ENCODE peak calls at places on chromosomes 12 and 14, in five cellular contexts. D is GM12878, V is HepG2, A is SK-N-SH, M is H1. W is an unnamed sample.

GRCh38 chr14:22976620-22977433 is 5.5 kb downstream of the AJUBA start:
- DNase-seq in D (no peak), V (peak; percentile 99), A (no peak), M (no peak), W (peak; percentile 50)

GRCh38 chr12:65603428-65604351 is 220.6 kb upstream of the HMGA2 start:
- DNase-seq in D (no peak), V (no peak), A (no peak), M (no peak), W (no peak)

GRCh38 chr14:77458249-77458950 is 507 bp downstream of the AHSA1 start:
- DNase-seq in D (no peak), V (peak; percentile 40), A (peak; percentile 59), M (no peak), W (no peak)

GRCh38 chr14:99673328-99674063 is 10.6 kb upstream of the CYP46A1 start:
- DNase-seq in D (no peak), V (no peak), A (no peak), M (no peak), W (no peak)

GRCh38 chr12:130104596-130105253 is 57.5 kb upstream of the FZD10 start:
- DNase-seq in D (no peak), V (no peak), A (peak; percentile 73), M (no peak), W (no peak)

GRCh38 chr12:60279224-60279623 is 683.4 kb downstream of the SLC16A7 start:
- DNase-seq in D (no peak), V (no peak), A (no peak), M (no peak), W (no peak)

GRCh38 chr12:15698377-15698867 is 90.8 kb downstream of the EPS8 start:
- DNase-seq in D (no peak), V (no peak), A (no peak), M (no peak), W (no peak)

GRCh38 chr12:55929306-55929791 is 1.6 kb upstream of the DGKA start:
- DNase-seq in D (peak; percentile 70), V (no peak), A (no peak), M (no peak), W (peak; percentile 68)

GRCh38 chr14:94173471-94173884 is 644 bp upstream of the PPP4R4 start:
- DNase-seq in D (no peak), V (no peak), A (no peak), M (no peak), W (no peak)

GRCh38 chr14:99862111-99862510 is 68.9 kb downstream of the EML1 start:
- DNase-seq in D (no peak), V (no peak), A (no peak), M (no peak), W (no peak)

GRCh38 chr12:106274575-106275081 is 26.8 kb upstream of the CKAP4 start:
- DNase-seq in D (no peak), V (peak; percentile 87), A (no peak), M (no peak), W (no peak)

GRCh38 chr12:61362037-61362436 is 898.2 kb upstream of the USP15 start:
- DNase-seq in D (no peak), V (no peak), A (no peak), M (no peak), W (no peak)

GRCh38 chr12:92020983-92021664 is 124.5 kb downstream of the BTG1 start:
- DNase-seq in D (no peak), V (no peak), A (no peak), M (no peak), W (no peak)

GRCh38 chr12:98399532-98399931 is 115.9 kb upstream of the TMPO start:
- DNase-seq in D (no peak), V (peak; percentile 43), A (no peak), M (peak; percentile 36), W (peak; percentile 25)

GRCh38 chr12:76784600-76785051 is 20.7 kb downstream of the ZDHHC17 start:
- DNase-seq in D (no peak), V (no peak), A (no peak), M (no peak), W (no peak)

GRCh38 chr12:117367006-117367638 is 5.7 kb upstream of the NOS1 start:
- DNase-seq in D (peak; percentile 12), V (peak; percentile 63), A (peak; percentile 76), M (peak; percentile 66), W (peak; percentile 28)

GRCh38 chr14:63308723-63309317 is 9.9 kb downstream of the GPHB5 start:
- DNase-seq in D (no peak), V (peak; percentile 40), A (peak; percentile 12), M (peak; percentile 23), W (no peak)

GRCh38 chr12:108835860-108836634 is 21.3 kb downstream of the SSH1 start:
- DNase-seq in D (no peak), V (no peak), A (no peak), M (no peak), W (no peak)

GRCh38 chr14:33676135-33676566 is 274.7 kb downstream of the EGLN3 start:
- DNase-seq in D (no peak), V (peak; percentile 60), A (peak; percentile 24), M (peak; percentile 36), W (peak; percentile 4)

GRCh38 chr12:1553987-1554982 is 40.1 kb downstream of the FBXL14 start:
- DNase-seq in D (peak; percentile 94), V (no peak), A (no peak), M (no peak), W (no peak)

GRCh38 chr12:65826513-65827171 is 2.4 kb downstream of the HMGA2 start:
- DNase-seq in D (no peak), V (no peak), A (peak; percentile 6), M (no peak), W (no peak)

GRCh38 chr12:122665759-122666158 is 37.4 kb downstream of the HCAR2 start:
- DNase-seq in D (no peak), V (no peak), A (no peak), M (no peak), W (no peak)

GRCh38 chr12:122661246-122661645 is 41.9 kb downstream of the HCAR2 start:
- DNase-seq in D (no peak), V (no peak), A (no peak), M (no peak), W (no peak)

GRCh38 chr12:122665349-122665748 is 37.8 kb downstream of the HCAR2 start:
- DNase-seq in D (no peak), V (no peak), A (no peak), M (no peak), W (no peak)

GRCh38 chr12:122659579-122659978 is 43.6 kb downstream of the HCAR2 start:
- DNase-seq in D (no peak), V (no peak), A (no peak), M (no peak), W (peak; percentile 51)

DNA sequence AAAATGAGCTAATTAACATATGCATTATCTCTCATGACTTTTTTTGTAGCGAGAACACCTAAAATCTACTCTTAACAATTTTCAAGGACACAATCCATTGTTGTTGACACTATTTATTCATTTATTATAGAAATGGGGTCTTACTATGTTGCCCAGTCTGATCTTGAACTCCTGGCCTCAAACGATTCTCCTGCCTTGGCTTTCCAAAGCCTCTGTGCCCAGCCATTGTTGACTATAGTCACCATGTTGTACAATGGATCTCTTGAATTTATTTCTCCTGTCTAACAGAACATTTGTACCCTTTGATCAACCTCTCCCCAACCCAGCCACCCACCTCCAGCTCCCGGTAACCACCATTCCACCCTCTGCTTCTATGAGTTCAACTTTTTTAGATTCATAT is 41.2 kb downstream of the HCAR2 start:
- DNase-seq in D (no peak), V (no peak), A (no peak), M (no peak), W (no peak)
- TF ChIP-seq GABPA in D (no peak), V (no peak), A (no peak), M (no peak), W (no peak)

GRCh38 chr14:105187116-105187515 is 6.0 kb upstream of the NUDT14 start:
- DNase-seq in D (no peak), V (no peak), A (no peak), M (no peak), W (no peak)

GRCh38 chr14:105185973-105186372 is 4.9 kb upstream of the NUDT14 start:
- DNase-seq in D (no peak), V (no peak), A (no peak), M (no peak), W (no peak)

GRCh38 chr14:105185001-105185400 is 3.9 kb upstream of the NUDT14 start:
- DNase-seq in D (no peak), V (no peak), A (no peak), M (no peak), W (no peak)

GRCh38 chr14:105184461-105184860 is 3.3 kb upstream of the NUDT14 start:
- DNase-seq in D (no peak), V (no peak), A (no peak), M (no peak), W (no peak)

DNA sequence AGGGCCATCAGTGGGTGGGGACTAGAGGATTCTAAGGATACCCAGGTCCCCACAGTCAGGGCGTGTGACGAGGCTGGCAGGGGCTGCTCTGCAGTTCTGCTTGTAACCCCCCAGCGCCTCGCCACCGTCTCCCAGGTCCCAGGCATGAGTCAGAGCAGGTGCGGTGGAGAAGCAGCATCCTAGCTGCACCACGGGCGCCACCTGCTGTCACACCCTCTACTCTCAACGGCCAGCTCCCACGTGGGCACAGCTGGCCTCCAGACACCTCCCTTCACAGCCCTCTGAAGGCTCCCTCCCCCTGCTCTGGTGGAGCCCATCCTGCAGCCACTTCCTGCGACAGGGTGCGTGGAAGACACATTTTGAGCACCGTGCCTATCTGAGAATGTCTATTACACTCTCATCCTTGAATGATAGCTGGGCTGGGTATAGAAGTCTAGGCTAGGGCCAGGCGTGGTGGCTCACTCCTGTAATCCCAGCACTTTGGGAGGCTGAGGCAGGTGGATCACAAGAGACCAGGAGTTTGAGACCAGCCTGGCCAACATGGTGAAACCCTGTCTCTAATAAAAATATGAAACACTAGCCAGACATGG is 6.9 kb upstream of the NUDT14 start:
- DNase-seq in D (no peak), V (no peak), A (no peak), M (no peak), W (no peak)
- TF ChIP-seq CTCF in D (no peak), V (peak; percentile 58), A (no peak), M (peak; percentile 41), W (no peak)

GRCh38 chr14:69620211-69620611 is 8.8 kb downstream of the SUSD6 start:
- DNase-seq in D (no peak), V (no peak), A (no peak), M (no peak), W (no peak)
- TF ChIP-seq GABPA in D (no peak), V (no peak), A (no peak), M (no peak), W (no peak)

GRCh38 chr12:57846577-57847319 is at the start of gene CTDSP2:
- DNase-seq in D (peak; percentile 61), V (peak; percentile 95), A (peak; percentile 99), M (peak; percentile 95), W (peak; percentile 99)
- TF ChIP-seq CTCF in D (no peak), V (peak; percentile 13), A (no peak), M (no peak), W (no peak)

DNA sequence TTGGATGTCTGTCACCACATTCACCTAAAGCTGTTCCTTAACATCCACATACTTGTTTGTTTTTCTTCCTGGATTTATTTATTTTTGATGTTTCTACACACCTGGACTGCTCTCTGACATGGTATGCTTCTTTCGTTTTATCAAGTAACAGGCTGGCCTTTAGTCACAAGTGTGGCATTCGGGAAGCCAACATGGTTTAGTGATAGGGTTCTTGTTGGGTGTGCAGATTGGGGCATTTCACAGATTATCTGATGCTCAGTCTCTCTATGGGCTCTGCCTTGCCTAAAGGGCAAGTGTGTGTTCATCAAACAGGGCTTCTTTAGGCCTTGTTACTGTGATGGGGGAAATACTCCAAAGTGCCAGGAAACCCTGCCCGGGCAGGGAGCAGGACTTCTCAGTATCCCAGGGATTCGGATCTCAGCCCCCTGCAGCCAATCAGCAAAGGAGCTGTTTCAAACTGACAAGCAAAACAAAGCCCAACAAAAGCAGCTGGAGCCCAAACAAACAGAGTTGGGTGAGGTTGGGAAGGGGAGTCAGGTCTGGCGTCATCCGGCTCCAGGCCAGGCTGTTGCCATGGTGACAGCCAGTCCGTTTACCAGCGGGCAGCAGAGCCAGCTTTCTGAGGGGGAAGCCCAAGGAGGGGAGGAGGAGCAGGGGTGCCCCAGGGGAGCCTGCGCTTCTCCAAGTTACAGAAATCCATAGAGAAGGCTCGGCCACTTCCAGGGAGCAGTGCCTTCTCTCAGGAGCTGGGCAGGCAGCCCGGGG is 31.8 kb downstream of the FOS start:
- DNase-seq in D (no peak), V (no peak), A (peak; percentile 82), M (peak; percentile 67), W (no peak)
- TF ChIP-seq GABPA in D (no peak), V (no peak), A (no peak), M (no peak), W (no peak)